ENCODE peak calls at places on chromosomes 13 and 19, in eight cellular contexts. One of them, this sample, is unnamed.

GRCh38 chr19:33467851-33468250 is 53.7 kb downstream of the PEPD start:
- DNase-seq in Calu3: no peak
- DNase-seq in HCT116: no peak
- DNase-seq in activated CD4-positive, CD25-positive, alpha-beta regulatory T cell: no peak
- DNase-seq in NCI-H748 treated with DMSO at 0.1 percent for 48 hours: no peak
- DNase-seq in Kasumi-1: no peak
- DNase-seq in A673: no peak
- DNase-seq in AG20443: no peak
- DNase-seq in this sample: no peak

GRCh38 chr13:26589754-26590153 is 32.3 kb downstream of the WASF3 start:
- DNase-seq in AG20443: no peak
- DNase-seq in HCT116: no peak
- DNase-seq in Calu3: no peak
- DNase-seq in NCI-H748 treated with DMSO at 0.1 percent for 48 hours: no peak
- DNase-seq in Kasumi-1: no peak
- DNase-seq in A673: no peak
- DNase-seq in activated CD4-positive, CD25-positive, alpha-beta regulatory T cell: no peak
- DNase-seq in this sample: no peak

GRCh38 chr13:40665754-40666057 is 735 bp downstream of the FOXO1 start:
- DNase-seq in Kasumi-1: no peak
- DNase-seq in NCI-H748 treated with DMSO at 0.1 percent for 48 hours: no peak
- DNase-seq in HCT116: no peak
- DNase-seq in activated CD4-positive, CD25-positive, alpha-beta regulatory T cell: peak; percentile 36
- DNase-seq in A673: peak; percentile 55
- DNase-seq in Calu3: no peak
- DNase-seq in AG20443: peak; percentile 48
- DNase-seq in this sample: no peak

GRCh38 chr19:46913198-46913851 is 52.5 kb downstream of the ARHGAP35 start:
- DNase-seq in AG20443: no peak
- DNase-seq in activated CD4-positive, CD25-positive, alpha-beta regulatory T cell: no peak
- DNase-seq in Kasumi-1: no peak
- DNase-seq in A673: no peak
- DNase-seq in HCT116: no peak
- DNase-seq in Calu3: no peak
- DNase-seq in NCI-H748 treated with DMSO at 0.1 percent for 48 hours: no peak
- DNase-seq in this sample: no peak

GRCh38 chr19:17234911-17235617 is 9.0 kb downstream of the OCEL1 start:
- DNase-seq in Calu3: peak; percentile 53
- DNase-seq in A673: peak; percentile 69
- DNase-seq in Kasumi-1: peak; percentile 56
- DNase-seq in NCI-H748 treated with DMSO at 0.1 percent for 48 hours: peak; percentile 24
- DNase-seq in activated CD4-positive, CD25-positive, alpha-beta regulatory T cell: peak; percentile 19
- DNase-seq in HCT116: no peak
- DNase-seq in AG20443: peak; percentile 77
- DNase-seq in this sample: peak; percentile 31

GRCh38 chr19:34793562-34793961 is 20.5 kb upstream of the ZNF599 start:
- DNase-seq in HCT116: no peak
- DNase-seq in A673: peak; percentile 3
- DNase-seq in NCI-H748 treated with DMSO at 0.1 percent for 48 hours: no peak
- DNase-seq in Kasumi-1: no peak
- DNase-seq in AG20443: no peak
- DNase-seq in Calu3: no peak
- DNase-seq in activated CD4-positive, CD25-positive, alpha-beta regulatory T cell: no peak
- DNase-seq in this sample: no peak

GRCh38 chr19:49624967-49625910 is 14.7 kb downstream of the RRAS start:
- DNase-seq in A673: no peak
- DNase-seq in HCT116: no peak
- DNase-seq in AG20443: no peak
- DNase-seq in Calu3: no peak
- DNase-seq in NCI-H748 treated with DMSO at 0.1 percent for 48 hours: no peak
- DNase-seq in activated CD4-positive, CD25-positive, alpha-beta regulatory T cell: no peak
- DNase-seq in Kasumi-1: no peak
- DNase-seq in this sample: no peak

GRCh38 chr13:41917641-41918040 is 43.3 kb downstream of the VWA8 start:
- DNase-seq in activated CD4-positive, CD25-positive, alpha-beta regulatory T cell: no peak
- DNase-seq in A673: no peak
- DNase-seq in Kasumi-1: no peak
- DNase-seq in AG20443: peak; percentile 33
- DNase-seq in Calu3: no peak
- DNase-seq in NCI-H748 treated with DMSO at 0.1 percent for 48 hours: no peak
- DNase-seq in HCT116: no peak
- DNase-seq in this sample: no peak

GRCh38 chr13:76339649-76340048 is 546.6 kb downstream of the KCTD12 start:
- DNase-seq in A673: no peak
- DNase-seq in HCT116: no peak
- DNase-seq in Kasumi-1: no peak
- DNase-seq in NCI-H748 treated with DMSO at 0.1 percent for 48 hours: no peak
- DNase-seq in activated CD4-positive, CD25-positive, alpha-beta regulatory T cell: no peak
- DNase-seq in Calu3: no peak
- DNase-seq in AG20443: no peak
- DNase-seq in this sample: no peak

GRCh38 chr19:48558018-48558684 is 6.2 kb downstream of the SULT2B1 start:
- DNase-seq in NCI-H748 treated with DMSO at 0.1 percent for 48 hours: no peak
- DNase-seq in Calu3: peak; percentile 57
- DNase-seq in HCT116: peak; percentile 80
- DNase-seq in Kasumi-1: no peak
- DNase-seq in A673: no peak
- DNase-seq in AG20443: peak; percentile 90
- DNase-seq in activated CD4-positive, CD25-positive, alpha-beta regulatory T cell: no peak
- DNase-seq in this sample: no peak

GRCh38 chr13:111115051-111115840 is at the start of gene ARHGEF7:
- DNase-seq in A673: no peak
- DNase-seq in activated CD4-positive, CD25-positive, alpha-beta regulatory T cell: no peak
- DNase-seq in NCI-H748 treated with DMSO at 0.1 percent for 48 hours: no peak
- DNase-seq in Kasumi-1: no peak
- DNase-seq in Calu3: no peak
- DNase-seq in HCT116: no peak
- DNase-seq in AG20443: peak; percentile 68
- DNase-seq in this sample: no peak